ENCODE peak calls at places on chromosome 19, in four cellular contexts. T, B, X and C are unnamed samples.
A peak's percentile ranks its signal among the peaks of the same experiment; 100 is the strongest.

GRCh38 chr19:11418518-11419506 is at the start of gene RGL3:
- DNase-seq in T (peak; percentile 59), B (peak; percentile 63), X (no peak), C (no peak)

GRCh38 chr19:1041835-1042685 is 2.2 kb downstream of the ABCA7 start:
- DNase-seq in T (peak; percentile 90), B (no peak), X (peak; percentile 78), C (no peak)

GRCh38 chr19:2255982-2256685 is at the start of gene JSRP1:
- DNase-seq in X (no peak), B (no peak), T (no peak), C (no peak)

GRCh38 chr19:53883231-53883661 is 1.2 kb downstream of the PRKCG start:
- DNase-seq in B (no peak), T (no peak), X (no peak), C (no peak)

GRCh38 chr19:30873691-30874090 is 475.5 kb downstream of the TSHZ3 start:
- DNase-seq in T (no peak), X (no peak), B (no peak), C (no peak)

GRCh38 chr19:47434088-47434487 is 14.8 kb upstream of the MEIS3 start:
- DNase-seq in T (no peak), X (no peak), B (no peak), C (no peak)

GRCh38 chr19:42683917-42684513 is 56.3 kb downstream of the PSG3 start:
- DNase-seq in T (peak; percentile 48), X (peak; percentile 39), B (no peak), C (peak; percentile 20)

GRCh38 chr19:4678881-4679379 is 8.8 kb upstream of the MYDGF start:
- DNase-seq in T (no peak), B (no peak), X (peak; percentile 55), C (peak; percentile 37)

GRCh38 chr19:54523403-54523802 is 20.8 kb downstream of the LAIR2 start:
- DNase-seq in X (peak; percentile 26), T (no peak), B (no peak), C (no peak)

GRCh38 chr19:55369651-55370304 is 485 bp downstream of the IL11 start:
- DNase-seq in X (peak; percentile 62), T (no peak), B (no peak), C (peak; percentile 66)

GRCh38 chr19:14383556-14383897 is 2.3 kb downstream of the ADGRE5 start:
- DNase-seq in T (no peak), B (peak; percentile 67), X (peak; percentile 52), C (peak; percentile 10)

GRCh38 chr19:2976609-2977000 is 759 bp upstream of the TLE6 start:
- DNase-seq in T (no peak), X (no peak), B (no peak), C (no peak)

GRCh38 chr19:58002384-58003152 is at the start of gene ZNF606:
- DNase-seq in X (peak; percentile 81), B (peak; percentile 93), T (peak; percentile 94), C (peak; percentile 92)
- H3K4me3 ChIP-seq in X (peak within 1 kb of the TSS; percentile 71), B (peak within 1 kb of the TSS; percentile 100), T (peak within 1 kb of the TSS; percentile 84), C (peak within 1 kb of the TSS; percentile 82)

DNA sequence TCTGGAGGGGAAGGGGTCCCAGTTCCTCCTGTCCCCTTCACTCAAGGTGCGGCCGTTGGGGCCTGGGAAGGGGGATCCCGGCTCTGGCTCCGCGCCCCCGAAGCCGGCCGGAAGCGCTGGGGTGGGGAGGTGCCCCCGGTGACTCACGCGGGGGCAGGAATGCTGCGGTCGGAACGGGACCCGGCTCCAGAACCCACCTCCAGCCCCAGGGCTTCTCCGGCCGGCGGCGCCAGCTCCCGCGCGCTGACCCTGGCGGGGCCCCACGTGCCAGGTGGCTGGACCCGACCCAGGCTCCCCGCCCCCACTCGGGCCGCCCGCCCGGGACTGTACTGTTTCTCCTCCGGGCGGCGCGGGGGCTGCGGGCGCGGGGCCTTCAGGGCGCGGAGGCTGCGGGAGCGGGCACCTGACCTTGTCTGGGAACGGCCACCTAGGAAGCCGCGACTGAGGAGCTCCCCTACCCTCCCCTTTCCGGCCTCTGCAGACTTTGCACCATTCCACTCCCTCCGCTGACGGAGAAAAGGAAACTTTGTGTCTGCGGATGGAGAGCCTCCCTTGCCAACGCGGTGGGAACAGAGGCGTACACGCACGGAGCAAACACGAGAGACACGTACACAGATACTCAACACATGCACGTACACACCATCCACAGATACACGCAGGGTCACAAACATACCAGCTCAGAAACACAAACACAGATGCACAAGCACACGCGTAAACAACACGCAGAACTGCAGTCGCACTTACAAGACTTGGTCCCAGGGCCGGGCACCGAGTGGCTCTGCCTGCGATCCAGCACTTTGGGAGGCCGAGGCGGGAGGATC is 7.2 kb downstream of the AXL start:
- DNase-seq in T (peak; percentile 82), B (peak; percentile 73), X (peak; percentile 76), C (peak; percentile 82)
- TF ChIP-seq CTCF in T (no peak), B (no peak), X (no peak), C (no peak)

GRCh38 chr19:7924241-7924640 is 1.7 kb downstream of the CTXN1 start:
- DNase-seq in X (no peak), B (no peak), T (no peak), C (no peak)
- H3K4me3 ChIP-seq in X (no peak overlapping the region), B (no peak overlapping the region), T (no peak overlapping the region), C (no peak overlapping the region)

GRCh38 chr19:45417151-45417550 is 6.6 kb downstream of the ERCC1 start:
- DNase-seq in T (no peak), X (no peak), B (no peak), C (no peak)
- TF ChIP-seq CTCF in T (no peak), X (no peak), B (no peak), C (no peak)

GRCh38 chr19:41029524-41030432 is 38.7 kb downstream of the CYP2B6 start:
- DNase-seq in X (no peak), T (no peak), B (no peak), C (no peak)
- H3K4me3 ChIP-seq in X (no peak overlapping the region), T (no peak overlapping the region), B (no peak overlapping the region), C (no peak overlapping the region)